ENCODE peak calls at places on chromosomes 3 and 15, in eight cellular contexts. One of them, this sample, is unnamed.

GRCh38 chr3:157021679-157022078 is 138.3 kb downstream of the CCNL1 start:
- DNase-seq in BJ: no peak
- DNase-seq in lung: no peak
- DNase-seq in retinal pigment epithelial cell: no peak
- DNase-seq in cardiac fibroblast: no peak
- DNase-seq in foreskin fibroblast: no peak
- DNase-seq in Panc1: no peak
- DNase-seq in AG10803: no peak
- DNase-seq in this sample: no peak

GRCh38 chr3:98573231-98573728 is 20.1 kb downstream of the CPOX start:
- DNase-seq in cardiac fibroblast: peak; percentile 55
- DNase-seq in lung: no peak
- DNase-seq in foreskin fibroblast: peak; percentile 38
- DNase-seq in retinal pigment epithelial cell: no peak
- DNase-seq in BJ: no peak
- DNase-seq in Panc1: no peak
- DNase-seq in AG10803: no peak
- DNase-seq in this sample: no peak

GRCh38 chr3:194686816-194687637 is 1.3 kb downstream of the FAM43A start:
- DNase-seq in cardiac fibroblast: peak; percentile 56
- DNase-seq in foreskin fibroblast: peak; percentile 78
- DNase-seq in lung: peak; percentile 35
- DNase-seq in BJ: no peak
- DNase-seq in retinal pigment epithelial cell: no peak
- DNase-seq in AG10803: peak; percentile 60
- DNase-seq in Panc1: no peak
- DNase-seq in this sample: no peak

GRCh38 chr3:136860541-136860940 is 1.5 kb upstream of the NCK1 start:
- DNase-seq in BJ: no peak
- DNase-seq in lung: no peak
- DNase-seq in retinal pigment epithelial cell: no peak
- DNase-seq in cardiac fibroblast: no peak
- DNase-seq in foreskin fibroblast: peak; percentile 69
- DNase-seq in AG10803: peak; percentile 33
- DNase-seq in Panc1: no peak
- DNase-seq in this sample: no peak

GRCh38 chr3:98731720-98732238 is 31.4 kb upstream of the ST3GAL6 start:
- DNase-seq in cardiac fibroblast: no peak
- DNase-seq in AG10803: no peak
- DNase-seq in Panc1: no peak
- DNase-seq in foreskin fibroblast: no peak
- DNase-seq in retinal pigment epithelial cell: no peak
- DNase-seq in BJ: no peak
- DNase-seq in lung: no peak
- DNase-seq in this sample: no peak

GRCh38 chr15:34514251-34514760 is 69.1 kb downstream of the GOLGA8B start:
- DNase-seq in lung: no peak
- DNase-seq in cardiac fibroblast: no peak
- DNase-seq in foreskin fibroblast: peak; percentile 50
- DNase-seq in retinal pigment epithelial cell: peak; percentile 2
- DNase-seq in AG10803: peak; percentile 15
- DNase-seq in Panc1: no peak
- DNase-seq in BJ: no peak
- DNase-seq in this sample: no peak

GRCh38 chr3:168197162-168197561 is 101.4 kb upstream of the GOLIM4 start:
- DNase-seq in BJ: no peak
- DNase-seq in Panc1: no peak
- DNase-seq in foreskin fibroblast: peak; percentile 5
- DNase-seq in cardiac fibroblast: no peak
- DNase-seq in lung: no peak
- DNase-seq in retinal pigment epithelial cell: no peak
- DNase-seq in AG10803: no peak
- DNase-seq in this sample: no peak

GRCh38 chr3:45041666-45042065 is 15.6 kb downstream of the CLEC3B start:
- DNase-seq in cardiac fibroblast: no peak
- DNase-seq in AG10803: no peak
- DNase-seq in foreskin fibroblast: peak; percentile 20
- DNase-seq in retinal pigment epithelial cell: no peak
- DNase-seq in lung: no peak
- DNase-seq in BJ: no peak
- DNase-seq in Panc1: no peak
- DNase-seq in this sample: no peak

GRCh38 chr15:63447277-63447676 is 57.1 kb upstream of the USP3 start:
- DNase-seq in Panc1: no peak
- DNase-seq in retinal pigment epithelial cell: no peak
- DNase-seq in BJ: no peak
- DNase-seq in AG10803: no peak
- DNase-seq in lung: no peak
- DNase-seq in foreskin fibroblast: no peak
- DNase-seq in cardiac fibroblast: no peak
- DNase-seq in this sample: no peak

GRCh38 chr3:99625643-99626414 is 12.6 kb upstream of the COL8A1 start:
- DNase-seq in lung: no peak
- DNase-seq in BJ: no peak
- DNase-seq in foreskin fibroblast: peak; percentile 84
- DNase-seq in retinal pigment epithelial cell: no peak
- DNase-seq in cardiac fibroblast: peak; percentile 83
- DNase-seq in Panc1: no peak
- DNase-seq in AG10803: peak; percentile 75
- DNase-seq in this sample: no peak

GRCh38 chr3:16329036-16329791 is 64.2 kb downstream of the OXNAD1 start:
- DNase-seq in AG10803: no peak
- DNase-seq in cardiac fibroblast: no peak
- DNase-seq in BJ: no peak
- DNase-seq in retinal pigment epithelial cell: no peak
- DNase-seq in lung: no peak
- DNase-seq in Panc1: no peak
- DNase-seq in foreskin fibroblast: no peak
- DNase-seq in this sample: no peak

GRCh38 chr15:67101981-67102929 is 36.9 kb downstream of the SMAD3 start:
- DNase-seq in retinal pigment epithelial cell: peak; percentile 95
- DNase-seq in Panc1: no peak
- DNase-seq in BJ: no peak
- DNase-seq in cardiac fibroblast: peak; percentile 67
- DNase-seq in lung: no peak
- DNase-seq in foreskin fibroblast: peak; percentile 57
- DNase-seq in AG10803: peak; percentile 92
- DNase-seq in this sample: peak; percentile 79

DNA sequence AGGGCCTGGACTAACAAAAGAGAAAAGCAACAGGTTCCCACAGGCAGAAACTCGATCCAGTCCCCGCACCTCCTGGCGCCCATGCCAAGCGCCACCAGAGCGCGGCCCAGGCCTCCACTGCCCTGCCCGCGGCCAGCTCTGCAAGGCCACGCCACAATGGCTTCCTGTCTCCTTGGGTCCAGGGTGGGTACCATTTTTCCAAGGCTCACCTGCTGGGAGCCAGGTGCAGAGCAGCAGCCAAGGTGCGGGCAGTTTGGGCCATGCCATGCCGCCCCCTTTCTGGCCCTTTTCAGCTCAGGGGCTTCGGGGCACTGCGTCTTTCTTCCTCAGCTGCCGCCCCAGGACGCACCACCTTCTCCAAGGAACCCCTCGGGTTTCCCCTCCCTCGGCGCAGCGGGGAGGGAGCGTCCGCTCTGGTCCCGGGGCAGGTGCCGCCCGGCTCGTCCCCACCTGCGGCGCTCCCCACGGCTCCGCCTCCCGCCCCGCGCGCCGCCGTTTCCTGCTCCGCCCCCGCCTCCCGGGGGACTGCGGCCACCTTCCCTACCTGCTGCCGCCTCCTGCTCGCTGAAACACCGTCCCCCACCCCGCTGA is at the start of gene ILDR1:
- DNase-seq in lung: peak; percentile 51
- DNase-seq in retinal pigment epithelial cell: no peak
- DNase-seq in BJ: no peak
- DNase-seq in Panc1: no peak
- DNase-seq in foreskin fibroblast: no peak
- DNase-seq in AG10803: no peak
- DNase-seq in cardiac fibroblast: no peak
- DNase-seq in this sample: no peak
- H3K4me3 ChIP-seq in lung: peak within 1 kb of the TSS; percentile 49
- H3K4me3 ChIP-seq in retinal pigment epithelial cell: peak within 1 kb of the TSS; percentile 42
- H3K4me3 ChIP-seq in BJ: no peak within 1 kb of the TSS
- H3K4me3 ChIP-seq in Panc1: peak within 1 kb of the TSS; percentile 23
- H3K4me3 ChIP-seq in foreskin fibroblast: no peak within 1 kb of the TSS
- H3K4me3 ChIP-seq in AG10803: no peak within 1 kb of the TSS
- H3K4me3 ChIP-seq in cardiac fibroblast: no peak within 1 kb of the TSS
- H3K4me3 ChIP-seq in this sample: no peak within 1 kb of the TSS

GRCh38 chr15:65824031-65824743 is 32.1 kb upstream of the DENND4A start:
- DNase-seq in lung: peak; percentile 43
- DNase-seq in cardiac fibroblast: peak; percentile 79
- DNase-seq in BJ: no peak
- DNase-seq in retinal pigment epithelial cell: no peak
- DNase-seq in foreskin fibroblast: peak; percentile 77
- DNase-seq in Panc1: no peak
- DNase-seq in AG10803: peak; percentile 64
- DNase-seq in this sample: no peak
- TF ChIP-seq CTCF in lung: peak; percentile 46
- TF ChIP-seq CTCF in cardiac fibroblast: peak; percentile 83
- TF ChIP-seq CTCF in BJ: peak; percentile 76
- TF ChIP-seq CTCF in retinal pigment epithelial cell: peak; percentile 86
- TF ChIP-seq CTCF in foreskin fibroblast: peak; percentile 78
- TF ChIP-seq CTCF in Panc1: peak; percentile 90
- TF ChIP-seq CTCF in AG10803: peak; percentile 78
- TF ChIP-seq CTCF in this sample: peak; percentile 75

DNA sequence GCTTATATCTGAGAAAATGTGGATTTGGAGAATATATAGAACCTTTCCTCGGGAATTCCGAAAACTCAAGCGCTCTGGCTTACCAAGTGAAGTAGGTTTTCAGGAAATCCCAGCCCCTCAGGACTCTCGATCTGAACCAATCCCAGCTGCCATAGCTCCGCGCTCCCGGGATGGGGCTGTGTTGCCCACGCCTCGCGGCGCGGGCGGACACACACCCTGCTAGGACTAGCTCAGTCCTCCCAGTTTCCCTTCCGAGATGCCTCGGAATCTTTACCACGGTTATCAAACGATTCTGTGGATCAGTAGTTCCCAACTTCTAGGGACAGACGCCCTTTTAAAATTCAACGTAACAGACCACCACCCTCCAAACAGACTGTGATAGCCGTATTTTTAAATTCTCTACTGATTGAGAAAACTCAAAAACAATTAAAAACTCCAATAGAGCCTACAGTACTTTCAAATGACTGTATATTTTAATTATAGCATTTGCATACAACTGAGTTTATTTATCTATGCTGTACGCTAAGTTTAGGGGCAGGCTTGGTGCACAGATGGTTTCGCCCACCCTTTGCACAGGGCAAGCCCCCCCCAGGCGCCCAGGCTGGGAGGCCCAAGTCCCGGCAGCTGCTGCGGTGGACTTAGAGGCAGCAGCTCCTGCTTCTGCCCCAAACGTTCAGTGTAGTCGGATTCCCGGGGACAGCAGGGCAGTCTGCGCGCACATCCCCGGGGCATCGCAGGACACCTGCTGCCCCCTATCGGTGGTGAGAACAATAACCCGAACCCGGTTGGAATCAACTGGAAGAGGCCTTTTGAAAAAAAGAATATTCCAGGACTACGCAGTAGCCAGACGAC is 52.3 kb downstream of the CCDC54 start:
- DNase-seq in Panc1: peak; percentile 61
- DNase-seq in AG10803: peak; percentile 89
- DNase-seq in BJ: peak; percentile 45
- DNase-seq in cardiac fibroblast: peak; percentile 91
- DNase-seq in foreskin fibroblast: peak; percentile 95
- DNase-seq in retinal pigment epithelial cell: no peak
- DNase-seq in lung: peak; percentile 66
- DNase-seq in this sample: peak; percentile 59
- H3K4me3 ChIP-seq in Panc1: no peak overlapping the region
- H3K4me3 ChIP-seq in AG10803: peak overlapping the region; percentile 61
- H3K4me3 ChIP-seq in BJ: peak overlapping the region; percentile 42
- H3K4me3 ChIP-seq in cardiac fibroblast: peak overlapping the region; percentile 48
- H3K4me3 ChIP-seq in foreskin fibroblast: peak overlapping the region; percentile 77
- H3K4me3 ChIP-seq in retinal pigment epithelial cell: peak overlapping the region; percentile 59
- H3K4me3 ChIP-seq in lung: no peak overlapping the region
- H3K4me3 ChIP-seq in this sample: peak overlapping the region; percentile 56

GRCh38 chr3:3089017-3089416 is 21.2 kb downstream of the IL5RA start:
- DNase-seq in AG10803: no peak
- DNase-seq in foreskin fibroblast: no peak
- DNase-seq in cardiac fibroblast: no peak
- DNase-seq in retinal pigment epithelial cell: no peak
- DNase-seq in Panc1: no peak
- DNase-seq in lung: no peak
- DNase-seq in BJ: no peak
- DNase-seq in this sample: no peak
- TF ChIP-seq CTCF in AG10803: no peak
- TF ChIP-seq CTCF in foreskin fibroblast: no peak
- TF ChIP-seq CTCF in cardiac fibroblast: no peak
- TF ChIP-seq CTCF in retinal pigment epithelial cell: no peak
- TF ChIP-seq CTCF in Panc1: no peak
- TF ChIP-seq CTCF in lung: no peak
- TF ChIP-seq CTCF in BJ: no peak
- TF ChIP-seq CTCF in this sample: no peak

GRCh38 chr3:129602730-129603560 is 3.5 kb downstream of the PLXND1 start:
- DNase-seq in BJ: peak; percentile 86
- DNase-seq in foreskin fibroblast: peak; percentile 96
- DNase-seq in lung: peak; percentile 78
- DNase-seq in retinal pigment epithelial cell: peak; percentile 83
- DNase-seq in Panc1: no peak
- DNase-seq in cardiac fibroblast: peak; percentile 95
- DNase-seq in AG10803: peak; percentile 94
- DNase-seq in this sample: peak; percentile 74
- H3K4me3 ChIP-seq in BJ: peak overlapping the region; percentile 70
- H3K4me3 ChIP-seq in foreskin fibroblast: peak overlapping the region; percentile 63
- H3K4me3 ChIP-seq in lung: peak overlapping the region; percentile 17
- H3K4me3 ChIP-seq in retinal pigment epithelial cell: peak overlapping the region; percentile 72
- H3K4me3 ChIP-seq in Panc1: peak overlapping the region; percentile 57
- H3K4me3 ChIP-seq in cardiac fibroblast: peak overlapping the region; percentile 73
- H3K4me3 ChIP-seq in AG10803: peak overlapping the region; percentile 82
- H3K4me3 ChIP-seq in this sample: peak overlapping the region; percentile 71

GRCh38 chr3:140358696-140359095 is 319.2 kb upstream of the TRIM42 start:
- DNase-seq in cardiac fibroblast: no peak
- DNase-seq in foreskin fibroblast: no peak
- DNase-seq in Panc1: no peak
- DNase-seq in BJ: no peak
- DNase-seq in retinal pigment epithelial cell: no peak
- DNase-seq in AG10803: no peak
- DNase-seq in lung: no peak
- DNase-seq in this sample: no peak

GRCh38 chr3:140363801-140364200 is 314.1 kb upstream of the TRIM42 start:
- DNase-seq in BJ: no peak
- DNase-seq in lung: no peak
- DNase-seq in AG10803: no peak
- DNase-seq in Panc1: no peak
- DNase-seq in cardiac fibroblast: peak; percentile 4
- DNase-seq in retinal pigment epithelial cell: no peak
- DNase-seq in foreskin fibroblast: peak; percentile 2
- DNase-seq in this sample: no peak

GRCh38 chr3:140359198-140359995 is 318.5 kb upstream of the TRIM42 start:
- DNase-seq in retinal pigment epithelial cell: no peak
- DNase-seq in cardiac fibroblast: no peak
- DNase-seq in foreskin fibroblast: no peak
- DNase-seq in Panc1: no peak
- DNase-seq in AG10803: no peak
- DNase-seq in lung: no peak
- DNase-seq in BJ: no peak
- DNase-seq in this sample: no peak

GRCh38 chr3:140355481-140355880 is 322.4 kb upstream of the TRIM42 start:
- DNase-seq in AG10803: no peak
- DNase-seq in Panc1: no peak
- DNase-seq in BJ: no peak
- DNase-seq in foreskin fibroblast: no peak
- DNase-seq in retinal pigment epithelial cell: peak; percentile 23
- DNase-seq in lung: no peak
- DNase-seq in cardiac fibroblast: no peak
- DNase-seq in this sample: no peak

GRCh38 chr3:140360332-140360731 is 317.5 kb upstream of the TRIM42 start:
- DNase-seq in cardiac fibroblast: no peak
- DNase-seq in BJ: no peak
- DNase-seq in foreskin fibroblast: no peak
- DNase-seq in lung: no peak
- DNase-seq in Panc1: no peak
- DNase-seq in AG10803: no peak
- DNase-seq in retinal pigment epithelial cell: no peak
- DNase-seq in this sample: no peak
- TF ChIP-seq CTCF in cardiac fibroblast: no peak
- TF ChIP-seq CTCF in BJ: no peak
- TF ChIP-seq CTCF in foreskin fibroblast: no peak
- TF ChIP-seq CTCF in lung: no peak
- TF ChIP-seq CTCF in Panc1: no peak
- TF ChIP-seq CTCF in AG10803: no peak
- TF ChIP-seq CTCF in retinal pigment epithelial cell: peak; percentile 12
- TF ChIP-seq CTCF in this sample: no peak

This sample was measured in AG04449.